ENCODE peak calls at places on chromosomes 2 and 18, in five cellular contexts. D, I, P, G and M are unnamed samples.

GRCh38 chr2:96809951-96810782 is 5.9 kb upstream of the CNNM3 start:
- DNase-seq in I (no peak), G (no peak), P (no peak), D (no peak), M (no peak)

GRCh38 chr2:197201874-197202273 is 108.7 kb downstream of the ANKRD44 start:
- DNase-seq in P (no peak), I (no peak), G (no peak), D (no peak), M (no peak)

GRCh38 chr2:42769583-42770287 is 5.8 kb upstream of the OXER1 start:
- DNase-seq in D (no peak), G (no peak), I (no peak), P (no peak), M (no peak)

GRCh38 chr2:152525277-152525838 is 190.4 kb downstream of the FMNL2 start:
- DNase-seq in G (peak; percentile 85), D (no peak), P (no peak), I (no peak), M (peak; percentile 91)

GRCh38 chr2:14583802-14584201 is 48.7 kb upstream of the LRATD1 start:
- DNase-seq in G (no peak), D (no peak), P (no peak), I (no peak), M (no peak)

GRCh38 chr18:31302991-31303390 is 15.0 kb upstream of the DSG1 start:
- DNase-seq in D (peak; percentile 59), P (peak; percentile 21), I (no peak), G (no peak), M (peak; percentile 69)

GRCh38 chr18:78107363-78107762 is 857.7 kb downstream of the GALR1 start:
- DNase-seq in D (no peak), P (no peak), I (no peak), G (no peak), M (no peak)

GRCh38 chr2:14219306-14219705 is 413.2 kb upstream of the LRATD1 start:
- DNase-seq in D (no peak), G (no peak), P (no peak), I (no peak), M (no peak)

GRCh38 chr2:206856474-206856873 is 82.8 kb upstream of the CPO start:
- DNase-seq in I (no peak), D (no peak), P (no peak), G (peak; percentile 72), M (peak; percentile 15)

GRCh38 chr2:231939022-231939421 is 12.8 kb upstream of the NPPC start:
- DNase-seq in G (no peak), P (no peak), D (no peak), I (no peak), M (no peak)

GRCh38 chr18:34223164-34223892 is 1.4 kb downstream of the NOL4 start:
- DNase-seq in D (peak; percentile 13), G (peak; percentile 9), P (no peak), I (peak; percentile 65), M (no peak)

GRCh38 chr18:34222025-34222395 is 2.7 kb downstream of the NOL4 start:
- DNase-seq in D (peak; percentile 5), P (no peak), I (peak; percentile 60), G (peak; percentile 9), M (no peak)

GRCh38 chr18:34223893-34224422 is 755 bp downstream of the NOL4 start:
- DNase-seq in P (no peak), D (no peak), G (peak; percentile 3), I (peak; percentile 6), M (no peak)

GRCh38 chr18:34224423-34225217 is at the start of gene NOL4:
- DNase-seq in G (peak; percentile 22), D (peak; percentile 85), P (no peak), I (peak; percentile 99), M (peak; percentile 36)

DNA sequence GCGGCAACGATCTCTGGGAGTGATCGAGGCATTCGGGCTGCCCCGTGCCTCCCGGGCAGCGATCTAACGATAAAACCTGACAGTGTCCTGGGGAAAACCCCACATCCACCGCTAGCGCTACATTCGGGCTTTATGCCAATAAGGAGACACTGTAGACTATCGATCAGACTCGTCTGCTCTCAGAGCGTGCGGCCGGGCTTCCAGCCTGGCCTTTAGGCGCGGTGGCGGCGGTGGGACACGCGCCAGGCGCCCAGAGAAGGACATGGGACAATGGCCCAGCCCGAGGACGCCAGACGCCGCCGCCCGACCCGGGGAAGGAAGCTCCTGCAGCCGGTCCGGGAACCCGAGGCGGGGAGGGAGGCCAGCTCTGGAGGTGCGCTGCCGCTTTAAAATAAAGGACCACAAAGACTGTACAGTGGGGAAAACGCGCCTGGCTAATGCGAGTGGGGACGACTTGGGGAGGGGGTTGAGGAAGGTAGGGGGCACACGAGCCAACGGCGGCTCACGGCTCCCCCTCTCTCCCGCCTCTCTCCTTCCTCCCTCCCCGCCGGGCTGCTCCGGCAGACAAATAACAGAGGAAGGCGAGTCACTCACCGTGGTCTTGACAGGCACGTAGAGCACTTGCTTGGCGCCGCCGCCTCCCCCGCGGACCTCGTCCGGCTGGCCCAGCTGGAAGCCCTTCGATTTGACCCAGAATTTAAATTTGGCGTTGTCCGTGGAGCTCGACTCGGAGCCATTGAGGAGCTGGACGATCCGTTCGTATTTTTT is 2.1 kb downstream of the NOL4 start:
- DNase-seq in I (peak; percentile 73), D (peak; percentile 19), P (no peak), G (peak; percentile 29), M (peak; percentile 9)
- TF ChIP-seq EZH2 in I (peak; percentile 39), D (no peak), P (no peak), G (no peak), M (no peak)

GRCh38 chr18:21361297-21361880 is 119.4 kb downstream of the GREB1L start:
- DNase-seq in P (peak; percentile 31), D (no peak), G (peak; percentile 9), I (peak; percentile 62), M (no peak)
- TF ChIP-seq EZH2phosphoT487 in P (no peak), D (no peak), G (no peak), I (no peak), M (no peak)

DNA sequence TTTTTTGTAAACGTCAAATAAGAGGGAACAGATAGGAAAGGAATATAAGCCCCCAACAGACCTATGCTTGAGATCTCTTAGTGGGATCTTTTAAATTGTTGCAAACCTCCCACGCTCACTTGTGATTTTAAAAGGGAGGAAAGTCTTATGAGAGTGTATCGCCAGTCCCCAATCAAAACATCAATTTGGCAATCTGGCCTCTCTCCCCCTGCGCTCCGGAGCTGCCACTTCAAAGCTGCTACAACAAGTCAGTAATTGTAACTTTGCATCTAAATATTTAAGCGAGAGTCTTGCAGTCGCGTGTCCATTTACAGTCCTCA is 8.5 kb downstream of the PAX3 start:
- DNase-seq in I (no peak), G (no peak), P (no peak), D (no peak), M (no peak)
- TF ChIP-seq EZH2 in I (no peak), G (no peak), P (no peak), D (no peak), M (no peak)

GRCh38 chr2:195533771-195534642 is 123.0 kb upstream of the SLC39A10 start:
- DNase-seq in I (no peak), P (peak; percentile 61), D (peak; percentile 33), G (peak; percentile 99), M (peak; percentile 66)
- TF ChIP-seq EZH2phosphoT487 in I (no peak), P (no peak), D (no peak), G (no peak), M (no peak)

GRCh38 chr2:73291461-73292315 is 1.7 kb downstream of the EGR4 start:
- DNase-seq in D (no peak), G (no peak), I (peak; percentile 79), P (no peak), M (no peak)
- TF ChIP-seq EZH2 in D (peak; percentile 95), G (no peak), I (peak; percentile 100), P (no peak), M (no peak)

DNA sequence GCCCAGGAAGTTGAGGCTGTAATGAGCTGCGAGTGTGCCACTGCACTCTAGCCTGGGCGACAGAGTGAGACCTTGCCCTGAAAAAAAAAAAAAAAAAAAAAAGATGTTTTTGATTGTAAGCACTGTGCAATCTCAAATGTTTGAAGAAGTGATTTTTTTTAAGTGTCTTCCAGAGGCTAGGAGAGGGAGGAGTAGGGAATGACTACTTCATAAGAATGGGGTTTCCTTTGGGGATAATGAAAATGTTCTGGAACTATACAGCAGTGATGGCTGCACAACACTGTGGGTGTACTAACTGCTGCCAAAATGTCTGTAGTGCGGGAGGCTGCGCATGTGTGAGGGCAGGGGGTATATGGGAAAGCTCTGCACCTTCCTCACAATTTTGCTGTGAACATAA is 83.7 kb downstream of the MCFD2 start:
- DNase-seq in P (no peak), I (no peak), G (peak; percentile 65), D (no peak), M (no peak)
- TF ChIP-seq EZH2phosphoT487 in P (no peak), I (no peak), G (no peak), D (no peak), M (no peak)

GRCh38 chr2:236171213-236172201 is 3.3 kb upstream of the GBX2 start:
- DNase-seq in P (no peak), I (peak; percentile 60), G (no peak), D (no peak), M (no peak)
- TF ChIP-seq EZH2 in P (no peak), I (peak; percentile 38), G (peak; percentile 33), D (no peak), M (no peak)

DNA sequence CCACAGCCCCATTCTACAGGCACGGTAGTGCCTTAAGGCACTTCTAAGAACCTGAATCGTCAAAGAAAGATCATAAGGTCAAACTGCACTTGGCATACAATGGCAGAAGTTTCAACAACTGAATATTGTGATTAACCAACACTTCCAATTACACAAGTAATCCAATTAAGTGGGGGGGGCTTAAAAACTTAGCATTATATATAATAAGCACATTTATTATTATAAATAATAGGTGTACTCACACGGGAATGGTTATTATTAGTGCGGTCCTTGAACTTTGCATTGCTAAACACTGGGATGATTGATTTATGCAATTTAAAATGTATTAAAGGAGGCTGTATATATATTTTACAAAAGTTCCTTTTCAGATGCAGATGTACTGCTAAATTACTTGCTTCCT is 7.6 kb downstream of the APCDD1 start:
- DNase-seq in G (no peak), D (no peak), I (no peak), P (no peak), M (no peak)
- TF ChIP-seq EZH2phosphoT487 in G (no peak), D (no peak), I (no peak), P (no peak), M (no peak)